ENCODE peak calls at places on chromosomes 16 and 17, in nine cellular contexts. A is HCT116, D is PC-3, O is neural progenitor cell, R is MM.1S, T is GM23248, K is GM23338, Z is OCI-LY7, P is SK-N-SH. C is an unnamed sample. For H4K20me1, the result is how much of the 10 kb centered on the place peaks cover.

GRCh38 chr17:57569021-57569420 is 176.1 kb downstream of the CCDC182 start:
- DNase-seq in R (no peak), K (no peak), D (no peak), Z (no peak), A (no peak), T (no peak), P (peak), O (no peak), C (no peak)

GRCh38 chr16:68227183-68227793 is 8.6 kb downstream of the ESRP2 start:
- DNase-seq in P (peak), Z (peak), K (no peak), D (no peak), A (no peak), T (no peak), R (peak), O (no peak), C (peak)

GRCh38 chr16:58500329-58501241 is 642 bp downstream of the NDRG4 start:
- DNase-seq in P (peak), O (peak), R (no peak), K (peak), Z (no peak), D (no peak), T (peak), A (no peak), C (peak)

GRCh38 chr16:87708881-87709638 is 56.7 kb downstream of the KLHDC4 start:
- DNase-seq in K (no peak), Z (no peak), D (no peak), A (no peak), P (no peak), O (no peak), T (no peak), R (no peak), C (no peak)

GRCh38 chr16:79336437-79337229 is 263.9 kb downstream of the MAF start:
- DNase-seq in A (no peak), R (no peak), T (no peak), P (no peak), Z (no peak), K (no peak), D (no peak), O (no peak), C (peak)

GRCh38 chr16:71867934-71868333 is 16.0 kb downstream of the ZNF821 start:
- DNase-seq in P (no peak), R (no peak), A (no peak), O (no peak), D (no peak), Z (no peak), T (no peak), K (peak), C (no peak)

GRCh38 chr16:55773859-55774549 is 58.9 kb downstream of the CES1 start:
- DNase-seq in K (no peak), D (no peak), T (peak), O (no peak), A (no peak), R (no peak), Z (no peak), P (no peak), C (no peak)

GRCh38 chr17:10121971-10122707 is 76.3 kb downstream of the GAS7 start:
- DNase-seq in D (no peak), K (no peak), P (no peak), O (no peak), R (no peak), Z (no peak), T (no peak), A (no peak), C (no peak)

GRCh38 chr16:675884-676564 is 553 bp downstream of the RHBDL1 start:
- DNase-seq in A (no peak), T (no peak), K (peak), R (no peak), D (no peak), Z (no peak), O (no peak), P (no peak), C (peak)

GRCh38 chr17:78862073-78863023 is 21.7 kb upstream of the USP36 start:
- DNase-seq in D (peak), Z (no peak), P (no peak), T (peak), O (no peak), R (no peak), A (peak), K (no peak), C (peak)

GRCh38 chr17:82299452-82299851 is 18.0 kb downstream of the CD7 start:
- DNase-seq in A (no peak), T (no peak), Z (no peak), D (no peak), K (peak), R (no peak), O (no peak), P (no peak), C (no peak)

GRCh38 chr17:9750488-9750887 is 40.9 kb downstream of the DHRS7C start:
- DNase-seq in O (no peak), T (no peak), R (no peak), K (no peak), Z (no peak), P (no peak), A (no peak), D (no peak), C (no peak)

GRCh38 chr16:79067600-79067999 is 532.9 kb downstream of the MAF start:
- DNase-seq in O (no peak), A (no peak), P (no peak), D (no peak), K (no peak), Z (no peak), R (no peak), T (peak), C (no peak)

GRCh38 chr17:8117980-8118768 is at the start of gene ALOXE3:
- DNase-seq in A (peak), Z (no peak), R (no peak), K (peak), D (peak), P (peak), O (peak), T (peak), C (peak)

GRCh38 chr16:52469775-52470174 is 77.2 kb downstream of the TOX3 start:
- DNase-seq in D (peak), T (no peak), O (no peak), R (no peak), K (peak), Z (no peak), P (no peak), A (no peak), C (peak)

GRCh38 chr17:19753661-19754463 is 5.8 kb upstream of the ALDH3A1 start:
- DNase-seq in R (no peak), D (peak), O (peak), T (peak), Z (no peak), P (no peak), K (peak), A (peak), C (no peak)

GRCh38 chr17:31425646-31426045 is 34.2 kb downstream of the RAB11FIP4 start:
- DNase-seq in O (peak), R (no peak), T (no peak), K (peak), P (peak), A (no peak), D (no peak), Z (no peak), C (no peak)

GRCh38 chr16:85239239-85239638 is 127.0 kb upstream of the CIBAR2 start:
- DNase-seq in Z (no peak), P (no peak), R (no peak), T (no peak), K (no peak), O (no peak), D (no peak), A (no peak), C (no peak)
- H3K4me2 ChIP-seq in Z (no peak), P (no peak), R (no peak), T (no peak), K (no peak), O (no peak), D (no peak), A (peak), C (no peak)

DNA sequence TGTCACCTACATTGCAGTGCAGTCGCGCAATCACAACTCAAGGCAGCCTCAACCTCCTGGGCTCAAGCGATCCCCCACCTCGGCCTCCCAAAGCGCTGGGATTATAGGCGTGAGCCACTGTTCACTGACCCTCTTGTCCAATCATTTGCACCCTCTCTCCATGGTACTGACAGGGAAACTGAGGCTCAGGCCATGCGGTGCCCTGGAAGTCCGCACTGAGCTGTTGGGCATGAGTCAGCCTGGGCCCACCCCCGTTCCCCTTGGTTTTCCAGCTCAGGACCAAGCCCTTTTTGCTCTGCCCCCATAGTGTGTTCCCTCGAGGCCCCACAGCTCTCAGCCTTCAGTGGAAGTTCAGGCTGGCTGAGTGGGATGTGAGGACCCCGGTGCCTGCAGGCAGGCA is 10.1 kb downstream of the GSE1 start:
- DNase-seq in K (no peak), R (no peak), P (no peak), A (no peak), Z (no peak), O (no peak), T (no peak), D (no peak), C (no peak)
- H4K20me1 ChIP-seq in K (half or more), R (under half), P (half or more), A (under half), Z (under half), O (half or more), T (under half), D (under half), C (half or more)

GRCh38 chr17:55676274-55676673 is 46.4 kb downstream of the TMEM100 start:
- DNase-seq in R (no peak), O (no peak), A (no peak), K (no peak), Z (no peak), D (no peak), T (no peak), P (peak), C (no peak)

GRCh38 chr17:55674107-55674506 is 48.6 kb downstream of the TMEM100 start:
- DNase-seq in K (no peak), O (no peak), D (no peak), R (no peak), P (no peak), Z (no peak), T (peak), A (no peak), C (no peak)

GRCh38 chr17:55677449-55677848 is 45.2 kb downstream of the TMEM100 start:
- DNase-seq in D (no peak), A (no peak), O (no peak), R (no peak), Z (no peak), P (no peak), K (no peak), T (no peak), C (no peak)

GRCh38 chr17:55668581-55668980 is 54.1 kb downstream of the TMEM100 start:
- DNase-seq in P (no peak), T (no peak), D (no peak), O (no peak), Z (no peak), K (no peak), A (no peak), R (no peak), C (peak)

GRCh38 chr17:55672585-55673501 is 49.8 kb downstream of the TMEM100 start:
- DNase-seq in Z (no peak), P (no peak), K (no peak), D (no peak), A (no peak), R (no peak), T (peak), O (no peak), C (no peak)
- TF ChIP-seq EZH2phosphoT487 in Z (no peak), P (no peak), K (no peak), D (no peak), A (no peak), R (no peak), T (no peak), O (no peak), C (no peak)

GRCh38 chr17:50785942-50786570 is 18.7 kb upstream of the ANKRD40CL start:
- DNase-seq in T (peak), R (no peak), P (no peak), A (no peak), K (no peak), O (no peak), Z (no peak), D (no peak), C (peak)
- H3K4me2 ChIP-seq in T (no peak), R (no peak), P (no peak), A (no peak), K (no peak), O (no peak), Z (no peak), D (no peak), C (no peak)

GRCh38 chr16:12868169-12868568 is 33.2 kb upstream of the SHISA9 start:
- DNase-seq in R (no peak), T (no peak), P (no peak), Z (peak), A (no peak), D (no peak), K (no peak), O (no peak), C (no peak)

GRCh38 chr16:12874135-12874534 is 27.3 kb upstream of the SHISA9 start:
- DNase-seq in Z (no peak), D (peak), T (peak), O (no peak), P (no peak), K (peak), A (no peak), R (no peak), C (no peak)

GRCh38 chr16:12868788-12869187 is 32.6 kb upstream of the SHISA9 start:
- DNase-seq in K (no peak), O (no peak), R (no peak), Z (no peak), T (no peak), A (no peak), D (no peak), P (no peak), C (no peak)

GRCh38 chr16:12869681-12870427 is 31.5 kb upstream of the SHISA9 start:
- DNase-seq in O (no peak), T (no peak), Z (no peak), K (no peak), R (no peak), P (no peak), D (no peak), A (no peak), C (no peak)

GRCh38 chr16:12871784-12872183 is 29.6 kb upstream of the SHISA9 start:
- DNase-seq in O (no peak), T (no peak), K (no peak), Z (peak), R (no peak), P (no peak), D (no peak), A (no peak), C (no peak)
- H4K20me1 ChIP-seq in O (under half), T (under half), K (under half), Z (under half), R (under half), P (under half), D (under half), A (under half), C (under half)

DNA sequence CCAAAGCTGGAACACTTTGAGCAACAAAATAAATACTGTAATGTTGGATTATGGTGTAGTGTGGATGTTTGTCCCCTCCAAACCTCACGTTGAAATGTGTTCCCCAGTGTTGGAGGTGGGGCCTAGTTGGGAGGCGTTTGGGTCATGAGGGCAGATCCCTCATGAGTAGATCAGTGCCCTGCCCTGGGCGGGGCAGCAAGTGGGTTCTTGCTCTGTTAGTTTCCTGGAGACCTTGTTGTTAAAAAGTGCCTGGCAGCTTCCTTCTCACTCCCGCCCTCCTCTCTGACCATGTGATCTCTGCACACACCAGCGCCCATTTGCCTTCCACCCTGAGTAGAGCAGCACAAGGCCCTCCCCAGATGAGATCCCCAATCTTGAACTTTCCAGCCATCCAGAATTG is 67.6 kb downstream of the MPRIP start:
- DNase-seq in D (no peak), A (no peak), R (no peak), P (no peak), Z (no peak), K (no peak), O (no peak), T (no peak), C (no peak)
- TF ChIP-seq EZH2phosphoT487 in D (no peak), A (no peak), R (no peak), P (no peak), Z (no peak), K (no peak), O (no peak), T (no peak), C (no peak)

GRCh38 chr17:61149862-61150362 is 249.7 kb upstream of the TBX2 start:
- DNase-seq in R (no peak), D (no peak), O (no peak), P (peak), A (no peak), T (no peak), K (no peak), Z (no peak), C (no peak)
- H3K4me2 ChIP-seq in R (no peak), D (no peak), O (no peak), P (no peak), A (no peak), T (no peak), K (no peak), Z (no peak), C (no peak)

DNA sequence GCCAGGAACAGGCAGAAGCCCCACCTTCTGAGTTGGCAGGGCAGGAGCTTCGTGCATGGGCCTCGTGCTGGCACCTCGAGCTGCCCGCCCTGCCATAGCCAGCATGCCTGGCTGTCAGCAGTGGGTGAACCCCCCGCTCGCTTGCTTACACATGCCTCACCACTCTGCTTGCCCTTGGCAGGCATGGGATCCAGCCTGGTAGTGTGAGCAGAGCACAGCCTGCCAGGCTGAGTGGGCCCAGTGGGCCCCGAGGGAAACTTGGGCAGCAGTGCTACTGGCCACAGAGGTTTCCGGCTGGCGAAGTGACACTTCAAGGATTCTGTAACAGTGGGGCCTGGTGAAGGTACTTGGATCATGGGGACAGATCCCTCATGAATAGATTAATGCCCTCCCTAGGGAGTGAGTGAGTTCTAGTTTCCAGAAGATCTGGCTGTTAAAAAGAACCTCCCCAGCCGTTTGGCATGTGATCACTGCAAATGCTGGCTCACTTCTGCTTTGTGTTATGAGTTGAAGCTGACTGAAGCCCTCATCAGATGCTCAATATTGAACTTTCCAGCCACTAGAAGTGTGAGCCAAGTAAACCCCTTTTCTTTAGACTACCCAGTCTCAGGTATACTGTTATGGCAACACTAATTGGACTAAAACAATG is 114.7 kb downstream of the BCAS3 start:
- DNase-seq in T (peak), Z (no peak), R (no peak), K (no peak), O (no peak), A (no peak), D (no peak), P (no peak), C (no peak)
- H4K20me1 ChIP-seq in T (under half), Z (under half), R (under half), K (under half), O (under half), A (under half), D (under half), P (under half), C (under half)